ENCODE peak calls at places on chromosomes 4 and X, in seven cellular contexts. H is cortex of kidney; F is fibroblast of gingiva; C is activated CD4-positive, alpha-beta T cell treated with anti-CD3 and anti-CD28 coated beads, Interleukin-2, amount 50 U/mL, for 48 hours; I is CD8-positive, alpha-beta memory T cell; O is brain microvascular endothelial cell; W is astrocyte of the spinal cord. T is an unnamed sample.

GRCh38 chrX:54193085-54193484 is 10.0 kb upstream of the FAM120C start:
- DNase-seq in H (no peak), F (no peak), C (no peak), I (no peak), O (no peak), W (no peak), T (no peak)

GRCh38 chr4:68651932-68652331 is 18.5 kb downstream of the UGT2B15 start:
- DNase-seq in H (no peak), F (no peak), C (no peak), I (no peak), O (no peak), W (no peak), T (no peak)

GRCh38 chrX:74492720-74493201 is 71.5 kb downstream of the SLC16A2 start:
- DNase-seq in H (no peak), F (no peak), C (peak), I (peak), O (no peak), W (no peak), T (peak)

GRCh38 chr4:47926667-47927258 is 12.4 kb upstream of the NFXL1 start:
- DNase-seq in H (no peak), F (peak), C (peak), I (peak), O (peak), W (peak), T (peak)

GRCh38 chrX:119374736-119375135 is 24.4 kb upstream of the SLC25A43 start:
- DNase-seq in H (no peak), F (peak), C (no peak), I (no peak), O (peak), W (no peak), T (peak)

GRCh38 chr4:29128810-29129209 is 1591.4 kb upstream of the PCDH7 start:
- DNase-seq in H (no peak), F (no peak), C (no peak), I (no peak), O (no peak), W (no peak), T (no peak)

GRCh38 chrX:150163956-150164726 is 199.0 kb upstream of the MAMLD1 start:
- DNase-seq in H (no peak), F (no peak), C (no peak), I (no peak), O (no peak), W (no peak), T (no peak)

GRCh38 chr4:57426779-57427395 is 316.7 kb upstream of the IGFBP7 start:
- DNase-seq in H (no peak), F (peak), C (peak), I (no peak), O (peak), W (peak), T (peak)

GRCh38 chr4:6688879-6689505 is 4.7 kb upstream of the S100P start:
- DNase-seq in H (no peak), F (peak), C (peak), I (peak), O (peak), W (peak), T (peak)

GRCh38 chr4:127261476-127261875 is 371.3 kb upstream of the INTU start:
- DNase-seq in H (no peak), F (no peak), C (no peak), I (no peak), O (no peak), W (peak), T (no peak)

GRCh38 chrX:49058794-49059193 is at the start of gene CCDC120:
- DNase-seq in H (no peak), F (no peak), C (no peak), I (no peak), O (no peak), W (no peak), T (no peak)

GRCh38 chr4:90943311-90943710 is 816.1 kb downstream of the CCSER1 start:
- DNase-seq in H (no peak), F (no peak), C (no peak), I (no peak), O (no peak), W (no peak), T (no peak)

GRCh38 chrX:69366183-69366582 is 137.9 kb upstream of the NALF2 start:
- DNase-seq in H (no peak), F (no peak), C (no peak), I (no peak), O (no peak), W (no peak), T (no peak)